ENCODE peak calls at places on chromosome 4, in six cellular contexts. J is neuronal stem cell, V is H9, Z is mesenchymal stem cell, S is H1, F is trophoblast cell. A is an unnamed sample.

GRCh38 chr4:53575552-53575951 is 15.7 kb downstream of the LNX1 start:
- DNase-seq in J (no peak), V (no peak), Z (no peak), S (no peak), F (no peak), A (no peak)

GRCh38 chr4:139018501-139018900 is 2.9 kb downstream of the NOCT start:
- DNase-seq in J (no peak), V (no peak), Z (no peak), S (no peak), F (no peak), A (peak; percentile 31)

GRCh38 chr4:16684083-16684482 is 214.4 kb downstream of the LDB2 start:
- DNase-seq in J (no peak), V (no peak), Z (peak; percentile 89), S (no peak), F (no peak), A (peak; percentile 91)

GRCh38 chr4:112793033-112793432 is 156.1 kb downstream of the LARP7 start:
- DNase-seq in J (no peak), V (no peak), Z (no peak), S (no peak), F (no peak), A (no peak)

GRCh38 chr4:140777401-140777800 is 21.2 kb upstream of the TBC1D9 start:
- DNase-seq in J (no peak), V (no peak), Z (no peak), S (no peak), F (no peak), A (no peak)

GRCh38 chr4:182245541-182246245 is 2.5 kb downstream of the TENM3 start:
- DNase-seq in J (no peak), V (no peak), Z (no peak), S (no peak), F (no peak), A (no peak)

GRCh38 chr4:150739591-150739990 is 157.6 kb downstream of the MAB21L2 start:
- DNase-seq in J (no peak), V (no peak), Z (no peak), S (no peak), F (no peak), A (no peak)

GRCh38 chr4:110622841-110623709 is at the start of gene PITX2:
- DNase-seq in J (peak; percentile 93), V (peak; percentile 100), Z (peak; percentile 98), S (peak; percentile 99), F (peak; percentile 94), A (peak; percentile 95)

GRCh38 chr4:123265443-123265842 is 131.2 kb upstream of the SPRY1 start:
- DNase-seq in J (no peak), V (no peak), Z (no peak), S (no peak), F (no peak), A (no peak)

GRCh38 chr4:6999172-7000086 is 43.7 kb upstream of the TADA2B start:
- DNase-seq in J (no peak), V (no peak), Z (no peak), S (no peak), F (peak; percentile 67), A (no peak)

GRCh38 chr4:8269535-8270417 is at the start of gene HTRA3:
- DNase-seq in J (peak; percentile 39), V (peak; percentile 68), Z (peak; percentile 70), S (peak; percentile 73), F (peak; percentile 21), A (peak; percentile 31)

GRCh38 chr4:7650606-7651400 is 216.1 kb upstream of the PSAPL1 start:
- DNase-seq in J (peak; percentile 41), V (peak; percentile 85), Z (peak; percentile 81), S (peak; percentile 83), F (peak; percentile 10), A (no peak)

GRCh38 chr4:83250666-83251065 is 33.9 kb downstream of the COQ2 start:
- DNase-seq in J (no peak), V (no peak), Z (peak; percentile 48), S (no peak), F (no peak), A (no peak)

GRCh38 chr4:168678751-168679366 is 182.0 kb downstream of the PALLD start:
- DNase-seq in J (no peak), V (no peak), Z (no peak), S (no peak), F (no peak), A (no peak)

GRCh38 chr4:129264008-129264657 is 168.2 kb downstream of the C4orf33 start:
- DNase-seq in J (no peak), V (no peak), Z (peak; percentile 11), S (no peak), F (no peak), A (no peak)

DNA sequence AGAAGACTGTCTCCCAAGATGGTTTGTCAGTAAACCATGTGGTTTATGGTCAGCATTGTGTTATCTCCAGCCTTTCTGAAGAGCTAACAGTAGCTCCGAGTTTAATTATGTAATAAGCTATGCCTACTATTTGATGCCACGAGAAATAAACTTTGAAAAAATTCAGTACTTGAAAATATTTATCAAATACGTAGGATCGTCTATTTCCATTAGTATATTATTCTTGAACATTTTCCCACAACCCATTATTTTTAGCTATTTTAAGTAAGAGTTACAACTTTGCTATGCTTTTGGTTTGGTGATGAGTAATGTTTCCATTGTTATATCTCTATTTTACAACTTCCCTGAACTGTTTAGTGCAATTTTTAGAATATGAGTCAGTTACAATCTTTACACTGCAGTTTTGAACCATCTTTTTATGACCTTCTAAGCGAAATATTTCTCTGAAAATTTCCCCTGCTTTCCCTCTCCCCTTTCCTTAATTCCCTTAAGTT is 44.5 kb upstream of the TRIM2 start:
- DNase-seq in J (no peak), V (no peak), Z (peak; percentile 58), S (no peak), F (peak; percentile 33), A (peak; percentile 76)
- H3K4me1 ChIP-seq in J (peaks cover 2% of the 10 kb centered on the region), V (no peaks in the 10 kb centered on the region), Z (peaks cover 8% of the 10 kb centered on the region), S (peaks cover 6% of the 10 kb centered on the region), F (no peaks in the 10 kb centered on the region), A (peaks cover 2% of the 10 kb centered on the region)

GRCh38 chr4:135741583-135741982 is 1540.0 kb upstream of the PABPC4L start:
- DNase-seq in J (no peak), V (no peak), Z (no peak), S (no peak), F (no peak), A (no peak)
- H4K91ac ChIP-seq in J (no peak overlapping the region), V (no peak overlapping the region), Z (no peak overlapping the region), S (no peak overlapping the region), F (no peak overlapping the region), A (no peak overlapping the region)

GRCh38 chr4:190016369-190017289 is 10.4 kb downstream of the FRG2 start:
- DNase-seq in J (no peak), V (peak; percentile 25), Z (no peak), S (peak; percentile 56), F (no peak), A (no peak)

GRCh38 chr4:190018201-190018920 is 8.7 kb downstream of the FRG2 start:
- DNase-seq in J (no peak), V (no peak), Z (no peak), S (no peak), F (no peak), A (no peak)

GRCh38 chr4:190020790-190021717 is 6.0 kb downstream of the FRG2 start:
- DNase-seq in J (no peak), V (peak; percentile 79), Z (no peak), S (peak; percentile 92), F (no peak), A (peak; percentile 29)

GRCh38 chr4:190017357-190018200 is 9.5 kb downstream of the FRG2 start:
- DNase-seq in J (no peak), V (peak; percentile 31), Z (no peak), S (peak; percentile 61), F (no peak), A (no peak)

DNA sequence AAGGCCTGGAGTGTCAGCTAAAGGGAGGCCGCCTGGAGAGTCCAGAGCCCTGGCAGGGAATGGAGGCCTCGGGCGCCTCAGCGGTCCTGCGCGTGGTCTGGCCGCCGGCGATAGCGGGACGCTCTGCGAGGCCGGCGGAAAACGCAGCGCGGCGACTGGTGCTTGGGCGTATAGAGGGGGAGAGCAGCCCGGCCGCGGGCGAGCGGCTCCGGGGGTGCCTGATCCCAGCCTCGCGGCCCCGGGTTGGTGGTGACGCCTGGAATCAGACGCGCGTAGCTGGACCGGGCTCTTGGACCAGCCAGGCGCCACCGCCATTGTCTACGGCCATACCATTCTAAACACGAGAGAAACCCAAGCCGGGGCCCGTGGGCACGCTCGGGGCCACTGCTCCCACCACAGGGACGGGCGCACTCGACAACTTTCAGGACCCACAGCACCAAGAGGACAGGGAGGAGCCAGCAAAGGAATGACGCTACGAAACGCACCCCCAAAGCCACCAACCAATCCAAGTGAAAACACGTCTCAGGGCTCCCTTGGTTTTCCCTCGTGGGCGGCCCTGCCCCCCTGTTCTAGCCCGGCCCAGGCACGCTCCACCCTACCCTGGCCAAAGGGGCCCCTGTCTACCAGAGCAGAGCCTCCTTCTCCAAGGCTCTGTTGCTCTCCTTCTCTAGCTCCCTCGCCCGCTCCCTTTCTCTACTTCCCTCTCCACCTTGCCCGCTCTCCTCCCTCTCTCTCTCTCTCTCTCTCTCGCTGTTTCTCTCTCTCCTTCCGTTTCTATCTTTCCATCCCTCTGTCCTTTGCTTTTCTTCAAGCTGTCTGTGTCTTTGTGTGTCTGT is 7.8 kb downstream of the FRG2 start:
- DNase-seq in J (no peak), V (peak; percentile 33), Z (no peak), S (peak; percentile 68), F (no peak), A (no peak)
- H3K4me1 ChIP-seq in J (no peaks in the 10 kb centered on the region), V (no peaks in the 10 kb centered on the region), Z (peaks cover 26% of the 10 kb centered on the region), S (peaks cover 19% of the 10 kb centered on the region), F (peaks cover 15% of the 10 kb centered on the region), A (no peaks in the 10 kb centered on the region)

DNA sequence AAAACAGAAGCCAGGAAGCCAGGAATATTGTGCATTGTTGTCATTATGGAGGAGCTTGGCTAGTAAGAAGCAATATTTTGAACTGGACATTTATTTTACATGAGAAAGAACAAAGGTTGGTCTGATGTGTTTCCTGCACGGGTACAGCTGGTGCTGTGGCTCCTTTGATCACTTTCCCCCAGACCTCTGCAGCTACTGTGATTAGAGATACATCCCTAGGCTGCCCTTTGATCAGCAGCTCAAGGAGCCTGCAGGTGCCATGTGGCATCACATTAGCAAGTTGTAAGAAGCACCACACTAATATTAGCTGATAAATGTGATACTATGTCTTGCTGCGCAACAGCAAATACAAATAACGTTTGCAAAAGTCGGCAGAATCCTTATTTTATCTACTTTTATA is 2.5 kb downstream of the PDGFC start:
- DNase-seq in J (no peak), V (no peak), Z (no peak), S (no peak), F (no peak), A (no peak)
- H4K91ac ChIP-seq in J (no peak overlapping the region), V (no peak overlapping the region), Z (no peak overlapping the region), S (no peak overlapping the region), F (no peak overlapping the region), A (peak overlapping the region; percentile 73)